ENCODE peak calls at places on chromosomes 11 and 22, in seven cellular contexts. One of them, this sample, is unnamed.

GRCh38 chr11:76752321-76753175 is 30.6 kb upstream of the TSKU start:
- DNase-seq in Kasumi-1: no peak
- DNase-seq in stimulated activated CD4-positive, alpha-beta T cell treated with anti-CD3 and anti-CD28 coated beads, Interleukin-2, amount 100 ng/mL, for 48 hours: no peak
- DNase-seq in GM20000: no peak
- DNase-seq in pancreas: no peak
- DNase-seq in AG10803: peak
- DNase-seq in cardiac muscle cell: no peak
- DNase-seq in this sample: no peak

GRCh38 chr11:6404341-6405038 is 14.2 kb downstream of the SMPD1 start:
- DNase-seq in stimulated activated CD4-positive, alpha-beta T cell treated with anti-CD3 and anti-CD28 coated beads, Interleukin-2, amount 100 ng/mL, for 48 hours: no peak
- DNase-seq in GM20000: peak
- DNase-seq in cardiac muscle cell: no peak
- DNase-seq in pancreas: no peak
- DNase-seq in Kasumi-1: no peak
- DNase-seq in AG10803: peak
- DNase-seq in this sample: no peak

GRCh38 chr22:31323578-31324550 is 22.3 kb downstream of the PATZ1 start:
- DNase-seq in AG10803: no peak
- DNase-seq in stimulated activated CD4-positive, alpha-beta T cell treated with anti-CD3 and anti-CD28 coated beads, Interleukin-2, amount 100 ng/mL, for 48 hours: no peak
- DNase-seq in pancreas: no peak
- DNase-seq in cardiac muscle cell: no peak
- DNase-seq in Kasumi-1: no peak
- DNase-seq in GM20000: no peak
- DNase-seq in this sample: peak

GRCh38 chr22:43239102-43239875 is 52.4 kb upstream of the TTLL12 start:
- DNase-seq in AG10803: no peak
- DNase-seq in pancreas: no peak
- DNase-seq in GM20000: no peak
- DNase-seq in cardiac muscle cell: peak
- DNase-seq in Kasumi-1: no peak
- DNase-seq in stimulated activated CD4-positive, alpha-beta T cell treated with anti-CD3 and anti-CD28 coated beads, Interleukin-2, amount 100 ng/mL, for 48 hours: no peak
- DNase-seq in this sample: no peak

GRCh38 chr11:10975287-10975721 is 117.5 kb upstream of the ZBED5 start:
- DNase-seq in AG10803: no peak
- DNase-seq in GM20000: no peak
- DNase-seq in stimulated activated CD4-positive, alpha-beta T cell treated with anti-CD3 and anti-CD28 coated beads, Interleukin-2, amount 100 ng/mL, for 48 hours: no peak
- DNase-seq in cardiac muscle cell: no peak
- DNase-seq in pancreas: no peak
- DNase-seq in Kasumi-1: no peak
- DNase-seq in this sample: no peak

GRCh38 chr11:125435461-125436238 is 60.4 kb downstream of the FEZ1 start:
- DNase-seq in Kasumi-1: no peak
- DNase-seq in cardiac muscle cell: no peak
- DNase-seq in GM20000: no peak
- DNase-seq in AG10803: no peak
- DNase-seq in pancreas: no peak
- DNase-seq in stimulated activated CD4-positive, alpha-beta T cell treated with anti-CD3 and anti-CD28 coated beads, Interleukin-2, amount 100 ng/mL, for 48 hours: no peak
- DNase-seq in this sample: no peak

GRCh38 chr11:32358729-32359128 is 76.6 kb downstream of the WT1 start:
- DNase-seq in pancreas: no peak
- DNase-seq in cardiac muscle cell: no peak
- DNase-seq in GM20000: no peak
- DNase-seq in AG10803: no peak
- DNase-seq in Kasumi-1: no peak
- DNase-seq in stimulated activated CD4-positive, alpha-beta T cell treated with anti-CD3 and anti-CD28 coated beads, Interleukin-2, amount 100 ng/mL, for 48 hours: no peak
- DNase-seq in this sample: peak

GRCh38 chr11:5204787-5205186 is 4.3 kb upstream of the OR51V1 start:
- DNase-seq in cardiac muscle cell: peak
- DNase-seq in Kasumi-1: no peak
- DNase-seq in stimulated activated CD4-positive, alpha-beta T cell treated with anti-CD3 and anti-CD28 coated beads, Interleukin-2, amount 100 ng/mL, for 48 hours: no peak
- DNase-seq in GM20000: peak
- DNase-seq in AG10803: peak
- DNase-seq in pancreas: no peak
- DNase-seq in this sample: peak

GRCh38 chr11:4531666-4532065 is 13.3 kb upstream of the OR52M1 start:
- DNase-seq in Kasumi-1: no peak
- DNase-seq in pancreas: no peak
- DNase-seq in AG10803: no peak
- DNase-seq in stimulated activated CD4-positive, alpha-beta T cell treated with anti-CD3 and anti-CD28 coated beads, Interleukin-2, amount 100 ng/mL, for 48 hours: no peak
- DNase-seq in cardiac muscle cell: no peak
- DNase-seq in GM20000: no peak
- DNase-seq in this sample: no peak

GRCh38 chr11:126318642-126319373 is 14.9 kb downstream of the DCPS start:
- DNase-seq in AG10803: peak
- DNase-seq in cardiac muscle cell: no peak
- DNase-seq in Kasumi-1: peak
- DNase-seq in stimulated activated CD4-positive, alpha-beta T cell treated with anti-CD3 and anti-CD28 coated beads, Interleukin-2, amount 100 ng/mL, for 48 hours: no peak
- DNase-seq in GM20000: peak
- DNase-seq in pancreas: no peak
- DNase-seq in this sample: peak

GRCh38 chr11:69269388-69269787 is 24.6 kb upstream of the MYEOV start:
- DNase-seq in AG10803: no peak
- DNase-seq in cardiac muscle cell: no peak
- DNase-seq in Kasumi-1: no peak
- DNase-seq in stimulated activated CD4-positive, alpha-beta T cell treated with anti-CD3 and anti-CD28 coated beads, Interleukin-2, amount 100 ng/mL, for 48 hours: no peak
- DNase-seq in GM20000: no peak
- DNase-seq in pancreas: no peak
- DNase-seq in this sample: no peak

GRCh38 chr22:27994481-27995331 is 75.7 kb upstream of the PITPNB start:
- DNase-seq in Kasumi-1: no peak
- DNase-seq in stimulated activated CD4-positive, alpha-beta T cell treated with anti-CD3 and anti-CD28 coated beads, Interleukin-2, amount 100 ng/mL, for 48 hours: no peak
- DNase-seq in cardiac muscle cell: no peak
- DNase-seq in pancreas: no peak
- DNase-seq in AG10803: no peak
- DNase-seq in GM20000: no peak
- DNase-seq in this sample: peak

GRCh38 chr22:38959574-38959973 is 2.2 kb downstream of the APOBEC3A start:
- DNase-seq in cardiac muscle cell: no peak
- DNase-seq in GM20000: no peak
- DNase-seq in AG10803: no peak
- DNase-seq in stimulated activated CD4-positive, alpha-beta T cell treated with anti-CD3 and anti-CD28 coated beads, Interleukin-2, amount 100 ng/mL, for 48 hours: no peak
- DNase-seq in Kasumi-1: no peak
- DNase-seq in pancreas: no peak
- DNase-seq in this sample: no peak

GRCh38 chr22:39556970-39557811 is 13.4 kb upstream of the CACNA1I start:
- DNase-seq in AG10803: no peak
- DNase-seq in pancreas: no peak
- DNase-seq in stimulated activated CD4-positive, alpha-beta T cell treated with anti-CD3 and anti-CD28 coated beads, Interleukin-2, amount 100 ng/mL, for 48 hours: peak
- DNase-seq in GM20000: no peak
- DNase-seq in cardiac muscle cell: peak
- DNase-seq in Kasumi-1: no peak
- DNase-seq in this sample: no peak

GRCh38 chr22:30202531-30203006 is 44.0 kb downstream of the LIF start:
- DNase-seq in cardiac muscle cell: peak
- DNase-seq in pancreas: peak
- DNase-seq in stimulated activated CD4-positive, alpha-beta T cell treated with anti-CD3 and anti-CD28 coated beads, Interleukin-2, amount 100 ng/mL, for 48 hours: no peak
- DNase-seq in AG10803: peak
- DNase-seq in GM20000: no peak
- DNase-seq in Kasumi-1: no peak
- DNase-seq in this sample: peak

GRCh38 chr11:14886509-14886908 is 5.5 kb downstream of the CYP2R1 start:
- DNase-seq in GM20000: no peak
- DNase-seq in cardiac muscle cell: no peak
- DNase-seq in stimulated activated CD4-positive, alpha-beta T cell treated with anti-CD3 and anti-CD28 coated beads, Interleukin-2, amount 100 ng/mL, for 48 hours: no peak
- DNase-seq in Kasumi-1: no peak
- DNase-seq in AG10803: no peak
- DNase-seq in pancreas: no peak
- DNase-seq in this sample: no peak

GRCh38 chr11:99505319-99505718 is 484.6 kb downstream of the CNTN5 start:
- DNase-seq in Kasumi-1: no peak
- DNase-seq in pancreas: no peak
- DNase-seq in GM20000: no peak
- DNase-seq in cardiac muscle cell: no peak
- DNase-seq in stimulated activated CD4-positive, alpha-beta T cell treated with anti-CD3 and anti-CD28 coated beads, Interleukin-2, amount 100 ng/mL, for 48 hours: no peak
- DNase-seq in AG10803: peak
- DNase-seq in this sample: no peak

GRCh38 chr11:20601221-20601914 is 2.0 kb downstream of the SLC6A5 start:
- DNase-seq in cardiac muscle cell: no peak
- DNase-seq in AG10803: no peak
- DNase-seq in pancreas: no peak
- DNase-seq in stimulated activated CD4-positive, alpha-beta T cell treated with anti-CD3 and anti-CD28 coated beads, Interleukin-2, amount 100 ng/mL, for 48 hours: no peak
- DNase-seq in Kasumi-1: no peak
- DNase-seq in GM20000: no peak
- DNase-seq in this sample: peak

GRCh38 chr11:87317441-87317840 is 279.7 kb downstream of the TMEM135 start:
- DNase-seq in cardiac muscle cell: no peak
- DNase-seq in AG10803: no peak
- DNase-seq in Kasumi-1: no peak
- DNase-seq in stimulated activated CD4-positive, alpha-beta T cell treated with anti-CD3 and anti-CD28 coated beads, Interleukin-2, amount 100 ng/mL, for 48 hours: no peak
- DNase-seq in pancreas: no peak
- DNase-seq in GM20000: no peak
- DNase-seq in this sample: no peak

GRCh38 chr11:85835263-85835662 is 19.9 kb upstream of the CCDC83 start:
- DNase-seq in Kasumi-1: no peak
- DNase-seq in pancreas: no peak
- DNase-seq in stimulated activated CD4-positive, alpha-beta T cell treated with anti-CD3 and anti-CD28 coated beads, Interleukin-2, amount 100 ng/mL, for 48 hours: no peak
- DNase-seq in cardiac muscle cell: no peak
- DNase-seq in AG10803: no peak
- DNase-seq in GM20000: no peak
- DNase-seq in this sample: no peak

GRCh38 chr22:36467042-36467810 is 14.2 kb downstream of the TXN2 start:
- DNase-seq in GM20000: no peak
- DNase-seq in stimulated activated CD4-positive, alpha-beta T cell treated with anti-CD3 and anti-CD28 coated beads, Interleukin-2, amount 100 ng/mL, for 48 hours: no peak
- DNase-seq in Kasumi-1: no peak
- DNase-seq in cardiac muscle cell: peak
- DNase-seq in pancreas: peak
- DNase-seq in AG10803: peak
- DNase-seq in this sample: no peak

GRCh38 chr22:45240137-45240809 is 421 bp downstream of the KIAA0930 start:
- DNase-seq in pancreas: no peak
- DNase-seq in GM20000: no peak
- DNase-seq in Kasumi-1: no peak
- DNase-seq in AG10803: no peak
- DNase-seq in cardiac muscle cell: no peak
- DNase-seq in stimulated activated CD4-positive, alpha-beta T cell treated with anti-CD3 and anti-CD28 coated beads, Interleukin-2, amount 100 ng/mL, for 48 hours: peak
- DNase-seq in this sample: no peak

GRCh38 chr11:60310407-60310998 is 16.6 kb upstream of the MS4A6E start:
- DNase-seq in cardiac muscle cell: no peak
- DNase-seq in pancreas: no peak
- DNase-seq in Kasumi-1: no peak
- DNase-seq in GM20000: peak
- DNase-seq in stimulated activated CD4-positive, alpha-beta T cell treated with anti-CD3 and anti-CD28 coated beads, Interleukin-2, amount 100 ng/mL, for 48 hours: no peak
- DNase-seq in AG10803: no peak
- DNase-seq in this sample: no peak

GRCh38 chr11:43359432-43359818 is 705 bp downstream of the TTC17 start:
- DNase-seq in AG10803: peak
- DNase-seq in pancreas: peak
- DNase-seq in stimulated activated CD4-positive, alpha-beta T cell treated with anti-CD3 and anti-CD28 coated beads, Interleukin-2, amount 100 ng/mL, for 48 hours: peak
- DNase-seq in Kasumi-1: peak
- DNase-seq in GM20000: peak
- DNase-seq in cardiac muscle cell: peak
- DNase-seq in this sample: peak

GRCh38 chr11:74179234-74180126 is 8.4 kb downstream of the PPME1 start:
- DNase-seq in AG10803: peak
- DNase-seq in Kasumi-1: no peak
- DNase-seq in cardiac muscle cell: no peak
- DNase-seq in stimulated activated CD4-positive, alpha-beta T cell treated with anti-CD3 and anti-CD28 coated beads, Interleukin-2, amount 100 ng/mL, for 48 hours: no peak
- DNase-seq in pancreas: no peak
- DNase-seq in GM20000: no peak
- DNase-seq in this sample: no peak

GRCh38 chr11:75272391-75272790 is 31.8 kb downstream of the TPBGL start:
- DNase-seq in cardiac muscle cell: no peak
- DNase-seq in GM20000: no peak
- DNase-seq in stimulated activated CD4-positive, alpha-beta T cell treated with anti-CD3 and anti-CD28 coated beads, Interleukin-2, amount 100 ng/mL, for 48 hours: no peak
- DNase-seq in Kasumi-1: no peak
- DNase-seq in AG10803: no peak
- DNase-seq in pancreas: no peak
- DNase-seq in this sample: peak

GRCh38 chr11:47469411-47470179 is 20.7 kb upstream of the RAPSN start:
- DNase-seq in AG10803: peak
- DNase-seq in cardiac muscle cell: no peak
- DNase-seq in pancreas: no peak
- DNase-seq in Kasumi-1: no peak
- DNase-seq in GM20000: no peak
- DNase-seq in stimulated activated CD4-positive, alpha-beta T cell treated with anti-CD3 and anti-CD28 coated beads, Interleukin-2, amount 100 ng/mL, for 48 hours: no peak
- DNase-seq in this sample: no peak

GRCh38 chr11:6205366-6205765 is at the start of gene C11orf42:
- DNase-seq in cardiac muscle cell: no peak
- DNase-seq in AG10803: no peak
- DNase-seq in Kasumi-1: no peak
- DNase-seq in pancreas: no peak
- DNase-seq in stimulated activated CD4-positive, alpha-beta T cell treated with anti-CD3 and anti-CD28 coated beads, Interleukin-2, amount 100 ng/mL, for 48 hours: no peak
- DNase-seq in GM20000: no peak
- DNase-seq in this sample: no peak

GRCh38 chr11:117792241-117792640 is 4.8 kb downstream of the DSCAML1 start:
- DNase-seq in cardiac muscle cell: no peak
- DNase-seq in Kasumi-1: no peak
- DNase-seq in pancreas: no peak
- DNase-seq in AG10803: no peak
- DNase-seq in GM20000: no peak
- DNase-seq in stimulated activated CD4-positive, alpha-beta T cell treated with anti-CD3 and anti-CD28 coated beads, Interleukin-2, amount 100 ng/mL, for 48 hours: no peak
- DNase-seq in this sample: no peak

This sample was measured in islet precursor cell.